ENCODE peak calls at places on chromosomes 12 and 14, in four cellular contexts. H is A549, N is K562, Z is HepG2. S is an unnamed sample.

GRCh38 chr12:101298426-101298825 is 18.5 kb downstream of the UTP20 start:
- DNase-seq in Z (no peak), N (no peak), H (no peak), S (no peak)

GRCh38 chr14:93018401-93018800 is 95.5 kb downstream of the CHGA start:
- DNase-seq in Z (no peak), H (no peak), N (no peak), S (no peak)

GRCh38 chr12:129844662-129845061 is 59.2 kb downstream of the TMEM132D start:
- DNase-seq in H (no peak), Z (no peak), N (no peak), S (no peak)

GRCh38 chr12:3122841-3123678 is 45.9 kb downstream of the TSPAN9 start:
- DNase-seq in Z (no peak), H (no peak), N (no peak), S (peak)

GRCh38 chr14:51458563-51458955 is 193.2 kb upstream of the FRMD6 start:
- DNase-seq in Z (no peak), N (no peak), H (no peak), S (no peak)

GRCh38 chr14:99560403-99560802 is 43.6 kb downstream of the CCDC85C start:
- DNase-seq in N (no peak), H (no peak), Z (no peak), S (no peak)

GRCh38 chr14:33273978-33274377 is 335.3 kb downstream of the NPAS3 start:
- DNase-seq in Z (no peak), H (no peak), N (no peak), S (no peak)

GRCh38 chr14:60214415-60215126 is 34.5 kb upstream of the PPM1A start:
- DNase-seq in H (no peak), N (no peak), Z (no peak), S (no peak)

GRCh38 chr12:106982229-106982628 is 4.7 kb downstream of the MTERF2 start:
- DNase-seq in H (no peak), N (no peak), Z (no peak), S (no peak)

GRCh38 chr14:77301103-77301502 is 19.6 kb downstream of the POMT2 start:
- DNase-seq in H (peak), Z (peak), N (peak), S (peak)

GRCh38 chr14:98886982-98887381 is 385.0 kb downstream of the BCL11B start:
- DNase-seq in Z (no peak), N (no peak), H (no peak), S (no peak)

GRCh38 chr14:97641827-97642226 is 844.6 kb downstream of the VRK1 start:
- DNase-seq in Z (no peak), N (no peak), H (no peak), S (no peak)

GRCh38 chr12:563250-563781 is 99.9 kb downstream of the NINJ2 start:
- DNase-seq in H (no peak), Z (no peak), N (no peak), S (no peak)

GRCh38 chr14:65506801-65507200 is 94.3 kb downstream of the FUT8 start:
- DNase-seq in H (no peak), N (no peak), Z (peak), S (no peak)

GRCh38 chr14:93286212-93286890 is 46.5 kb downstream of the BTBD7 start:
- DNase-seq in H (no peak), N (no peak), Z (no peak), S (no peak)

GRCh38 chr12:122505419-122506051 is 4.8 kb upstream of the ZCCHC8 start:
- DNase-seq in H (no peak), Z (no peak), N (no peak), S (no peak)

GRCh38 chr14:74838141-74838540 is 37.8 kb downstream of the PROX2 start:
- DNase-seq in N (no peak), H (no peak), Z (no peak), S (no peak)

GRCh38 chr12:124684971-124685688 is 117.7 kb upstream of the NCOR2 start:
- DNase-seq in N (no peak), Z (no peak), H (peak), S (no peak)

GRCh38 chr14:58942516-58942915 is 246.0 kb upstream of the DAAM1 start:
- DNase-seq in Z (no peak), H (no peak), N (no peak), S (no peak)

GRCh38 chr12:96397756-96398421 is 2.4 kb downstream of the CDK17 start:
- DNase-seq in H (no peak), Z (no peak), N (no peak), S (no peak)

GRCh38 chr14:63952933-63953437 is 100.2 kb downstream of the SYNE2 start:
- DNase-seq in Z (no peak), H (no peak), N (no peak), S (no peak)

GRCh38 chr12:100185361-100185894 is 15.2 kb upstream of the ACTR6 start:
- DNase-seq in Z (no peak), H (no peak), N (no peak), S (no peak)

GRCh38 chr14:39683711-39684110 is 251.5 kb upstream of the FBXO33 start:
- DNase-seq in Z (no peak), N (no peak), H (no peak), S (no peak)

GRCh38 chr12:5873341-5873919 is 71.6 kb downstream of the ANO2 start:
- DNase-seq in H (no peak), N (no peak), Z (no peak), S (peak)

GRCh38 chr14:28785096-28785952 is 18.7 kb downstream of the FOXG1 start:
- DNase-seq in Z (no peak), N (no peak), H (no peak), S (peak)

GRCh38 chr12:106058256-106059182 is 80.2 kb downstream of the NUAK1 start:
- DNase-seq in N (no peak), Z (no peak), H (no peak), S (no peak)

GRCh38 chr12:54082402-54082892 is 28.8 kb downstream of the HOXC4 start:
- DNase-seq in H (no peak), N (peak), Z (no peak), S (peak)

GRCh38 chr12:71548906-71549305 is 109.3 kb downstream of the LGR5 start:
- DNase-seq in Z (no peak), H (no peak), N (no peak), S (no peak)

GRCh38 chr14:81268016-81268416 is 47.3 kb upstream of the GTF2A1 start:
- DNase-seq in N (peak), Z (peak), H (peak), S (no peak)

GRCh38 chr14:44880791-44881190 is 81.0 kb downstream of the KLHL28 start:
- DNase-seq in N (no peak), H (no peak), Z (no peak), S (no peak)

GRCh38 chr12:68240975-68241374 is 12.4 kb downstream of the IL22 start:
- DNase-seq in Z (no peak), H (no peak), N (no peak), S (no peak)

GRCh38 chr14:21711360-21711961 is 37.8 kb upstream of the OR4E1 start:
- DNase-seq in H (peak), N (peak), Z (peak), S (no peak)

GRCh38 chr14:66746316-66747006 is 238.5 kb downstream of the GPHN start:
- DNase-seq in H (peak), N (no peak), Z (peak), S (no peak)

GRCh38 chr12:21879312-21879711 is 61.9 kb downstream of the ABCC9 start:
- DNase-seq in N (no peak), H (no peak), Z (no peak), S (no peak)

GRCh38 chr12:104521731-104522130 is 65.0 kb downstream of the CHST11 start:
- DNase-seq in Z (no peak), H (no peak), N (no peak), S (no peak)

GRCh38 chr12:96719671-96720362 is 187.2 kb upstream of the NEDD1 start:
- DNase-seq in N (no peak), H (no peak), Z (no peak), S (no peak)

GRCh38 chr12:62649412-62650116 is 182.9 kb downstream of the MON2 start:
- DNase-seq in Z (no peak), H (no peak), N (no peak), S (no peak)

GRCh38 chr14:68471964-68472508 is 320.8 kb downstream of the ZFP36L1 start:
- DNase-seq in N (no peak), Z (no peak), H (no peak), S (no peak)
- TF ChIP-seq NR3C1 in N (no peak), Z (no peak), H (no peak), S (no peak)

GRCh38 chr14:53496668-53497067 is 343.5 kb upstream of the DDHD1 start:
- DNase-seq in H (no peak), Z (no peak), N (no peak), S (no peak)

GRCh38 chr14:53500191-53500590 is 347.1 kb upstream of the DDHD1 start:
- DNase-seq in H (no peak), N (no peak), Z (no peak), S (no peak)

GRCh38 chr14:53495846-53496343 is 342.8 kb upstream of the DDHD1 start:
- DNase-seq in N (no peak), H (no peak), Z (no peak), S (no peak)

GRCh38 chr14:53501361-53502320 is 348.5 kb upstream of the DDHD1 start:
- DNase-seq in N (no peak), H (no peak), Z (no peak), S (no peak)
- TF ChIP-seq HMGXB4 in N (no peak), H (no peak), Z (no peak), S (no peak)

GRCh38 chr14:105974902-105975301 is 448.5 kb downstream of the TMEM121 start:
- DNase-seq in Z (peak), N (peak), H (no peak), S (no peak)
- TF ChIP-seq NR3C1 in Z (no peak), N (no peak), H (no peak), S (no peak)

GRCh38 chr12:47033797-47034555 is 45.4 kb upstream of the PCED1B start:
- DNase-seq in Z (no peak), H (no peak), N (no peak), S (no peak)

GRCh38 chr12:47033081-47033480 is 46.3 kb upstream of the PCED1B start:
- DNase-seq in Z (no peak), N (no peak), H (no peak), S (peak)

GRCh38 chr12:47034661-47035060 is 44.8 kb upstream of the PCED1B start:
- DNase-seq in H (no peak), N (no peak), Z (no peak), S (no peak)

GRCh38 chr12:47029903-47030302 is 49.5 kb upstream of the PCED1B start:
- DNase-seq in H (no peak), N (no peak), Z (no peak), S (no peak)

DNA sequence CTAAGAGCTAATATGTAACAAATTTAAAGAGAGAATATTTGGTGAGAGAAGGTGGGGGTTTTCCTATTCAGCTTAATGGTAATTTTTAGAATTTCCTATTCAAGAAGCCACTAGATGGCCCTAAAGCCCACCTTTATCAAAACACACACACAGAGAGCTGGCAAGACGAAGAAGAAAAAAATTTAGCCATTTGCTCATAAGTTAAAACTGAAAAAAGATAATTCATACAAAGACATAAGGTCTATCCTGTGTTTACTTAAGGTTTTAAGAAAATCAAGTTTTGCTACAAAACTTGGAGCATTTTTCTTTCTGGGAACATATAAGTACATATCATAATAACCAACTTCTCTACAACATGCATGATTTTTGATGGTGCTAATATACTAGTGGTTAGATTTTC is 46.8 kb upstream of the PCED1B start:
- DNase-seq in N (no peak), H (no peak), Z (peak), S (no peak)
- TF ChIP-seq HMGXB4 in N (no peak), H (no peak), Z (no peak), S (no peak)

GRCh38 chr12:50215033-50215432 is 47.9 kb upstream of the CERS5 start:
- DNase-seq in N (no peak), H (no peak), Z (no peak), S (no peak)
- TF ChIP-seq NR3C1 in N (no peak), H (no peak), Z (no peak), S (no peak)